ENCODE peak calls at places on chromosomes 13 and 19, in five cellular contexts. One of them, this sample, is unnamed.

GRCh38 chr19:38056646-38057045 is 149.6 kb downstream of the SIPA1L3 start:
- DNase-seq in GM12878: no peak
- DNase-seq in GM23338: no peak
- DNase-seq in HepG2: no peak
- DNase-seq in A549: no peak
- DNase-seq in this sample: no peak

GRCh38 chr13:89383891-89384290 is 1712.7 kb downstream of the SLITRK5 start:
- DNase-seq in GM12878: no peak
- DNase-seq in GM23338: no peak
- DNase-seq in HepG2: no peak
- DNase-seq in A549: no peak
- DNase-seq in this sample: no peak

GRCh38 chr19:9032136-9032626 is 22.0 kb upstream of the MUC16 start:
- DNase-seq in GM12878: no peak
- DNase-seq in GM23338: no peak
- DNase-seq in HepG2: no peak
- DNase-seq in A549: no peak
- DNase-seq in this sample: no peak

GRCh38 chr13:33662392-33662791 is 155.6 kb upstream of the RFC3 start:
- DNase-seq in GM12878: no peak
- DNase-seq in GM23338: no peak
- DNase-seq in HepG2: peak
- DNase-seq in A549: no peak
- DNase-seq in this sample: no peak

GRCh38 chr19:41755328-41755913 is at the start of gene CEACAM6:
- DNase-seq in GM12878: no peak
- DNase-seq in GM23338: peak
- DNase-seq in HepG2: no peak
- DNase-seq in A549: no peak
- DNase-seq in this sample: no peak

GRCh38 chr19:45161715-45162463 is 1.1 kb upstream of the NKPD1 start:
- DNase-seq in GM12878: no peak
- DNase-seq in GM23338: peak
- DNase-seq in HepG2: no peak
- DNase-seq in A549: no peak
- DNase-seq in this sample: peak

GRCh38 chr13:25847635-25848616 is 203.9 kb downstream of the SHISA2 start:
- DNase-seq in GM12878: no peak
- DNase-seq in GM23338: peak
- DNase-seq in HepG2: no peak
- DNase-seq in A549: no peak
- DNase-seq in this sample: no peak

GRCh38 chr13:34409496-34410163 is 532.4 kb upstream of the NBEA start:
- DNase-seq in GM12878: no peak
- DNase-seq in GM23338: no peak
- DNase-seq in HepG2: no peak
- DNase-seq in A549: no peak
- DNase-seq in this sample: no peak

GRCh38 chr13:114128624-114129522 is 3.5 kb downstream of the RASA3 start:
- DNase-seq in GM12878: peak
- DNase-seq in GM23338: no peak
- DNase-seq in HepG2: no peak
- DNase-seq in A549: no peak
- DNase-seq in this sample: peak

GRCh38 chr13:49895826-49896225 is 40.3 kb downstream of the SPRYD7 start:
- DNase-seq in GM12878: no peak
- DNase-seq in GM23338: no peak
- DNase-seq in HepG2: no peak
- DNase-seq in A549: no peak
- DNase-seq in this sample: no peak

GRCh38 chr13:91399189-91400093 is 1.0 kb downstream of the GPC5 start:
- DNase-seq in GM12878: no peak
- DNase-seq in GM23338: peak
- DNase-seq in HepG2: no peak
- DNase-seq in A549: no peak
- DNase-seq in this sample: no peak

GRCh38 chr13:106804996-106805395 is 237.1 kb upstream of the ARGLU1 start:
- DNase-seq in GM12878: no peak
- DNase-seq in GM23338: peak
- DNase-seq in HepG2: no peak
- DNase-seq in A549: no peak
- DNase-seq in this sample: no peak

GRCh38 chr19:52226652-52227051 is 36.8 kb downstream of the PPP2R1A start:
- DNase-seq in GM12878: no peak
- DNase-seq in GM23338: no peak
- DNase-seq in HepG2: no peak
- DNase-seq in A549: no peak
- DNase-seq in this sample: no peak

GRCh38 chr19:46828484-46828883 is 22.2 kb downstream of the AP2S1 start:
- DNase-seq in GM12878: no peak
- DNase-seq in GM23338: no peak
- DNase-seq in HepG2: no peak
- DNase-seq in A549: no peak
- DNase-seq in this sample: no peak

GRCh38 chr19:33286899-33287298 is 15.4 kb downstream of the CEBPA start:
- DNase-seq in GM12878: no peak
- DNase-seq in GM23338: no peak
- DNase-seq in HepG2: no peak
- DNase-seq in A549: no peak
- DNase-seq in this sample: no peak

GRCh38 chr13:95833713-95834112 is 156.8 kb downstream of the DNAJC3 start:
- DNase-seq in GM12878: no peak
- DNase-seq in GM23338: no peak
- DNase-seq in HepG2: no peak
- DNase-seq in A549: peak
- DNase-seq in this sample: peak

GRCh38 chr19:6530385-6531162 is at the start of gene TNFSF9:
- DNase-seq in GM12878: no peak
- DNase-seq in GM23338: peak
- DNase-seq in HepG2: peak
- DNase-seq in A549: peak
- DNase-seq in this sample: peak
- TF ChIP-seq JUNB in GM12878: no peak
- TF ChIP-seq JUNB in GM23338: no peak
- TF ChIP-seq JUNB in HepG2: peak
- TF ChIP-seq JUNB in A549: no peak
- TF ChIP-seq JUNB in this sample: no peak

GRCh38 chr19:48739835-48740704 is at the start of gene RASIP1:
- DNase-seq in GM12878: no peak
- DNase-seq in GM23338: no peak
- DNase-seq in HepG2: no peak
- DNase-seq in A549: no peak
- DNase-seq in this sample: no peak
- TF ChIP-seq JUNB in GM12878: no peak
- TF ChIP-seq JUNB in GM23338: no peak
- TF ChIP-seq JUNB in HepG2: no peak
- TF ChIP-seq JUNB in A549: no peak
- TF ChIP-seq JUNB in this sample: no peak

DNA sequence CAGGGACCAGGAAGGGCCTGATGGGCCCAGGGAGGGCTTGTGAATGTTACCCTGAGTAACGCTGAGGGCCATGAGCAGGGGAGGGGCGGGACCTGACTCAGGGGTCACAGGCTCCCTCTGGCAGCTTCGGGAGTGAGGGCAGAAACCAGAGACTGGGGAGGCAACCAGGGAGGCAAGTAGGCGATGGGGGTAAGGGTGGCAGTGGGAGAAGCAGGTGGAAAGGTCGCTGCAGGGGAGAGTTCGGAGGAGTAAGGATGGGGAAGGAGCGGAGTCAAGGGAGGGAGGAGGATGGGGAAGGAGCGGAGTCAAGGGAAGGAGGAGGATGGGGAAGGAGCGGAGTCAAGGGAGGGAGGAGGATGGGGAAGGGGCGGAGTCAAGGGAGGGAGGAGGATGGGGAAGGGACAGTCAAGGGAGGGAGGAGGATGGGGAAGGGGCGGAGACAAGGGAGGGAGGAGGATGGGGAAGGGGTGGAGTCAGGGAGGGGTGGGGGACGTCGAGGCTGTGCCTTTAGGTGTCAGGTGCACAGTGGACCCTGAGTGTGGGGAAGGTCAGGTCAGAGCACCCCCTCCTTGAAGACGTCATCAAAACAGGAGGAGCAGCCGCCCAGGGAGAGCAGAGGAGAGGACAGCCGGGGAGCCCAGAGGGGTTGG is 15.5 kb upstream of the B3GNT3 start:
- DNase-seq in GM12878: no peak
- DNase-seq in GM23338: peak
- DNase-seq in HepG2: no peak
- DNase-seq in A549: peak
- DNase-seq in this sample: peak
- TF ChIP-seq JUNB in GM12878: no peak
- TF ChIP-seq JUNB in GM23338: no peak
- TF ChIP-seq JUNB in HepG2: no peak
- TF ChIP-seq JUNB in A549: no peak
- TF ChIP-seq JUNB in this sample: no peak

GRCh38 chr19:3129112-3129511 is 6.7 kb upstream of the GNA15 start:
- DNase-seq in GM12878: no peak
- DNase-seq in GM23338: peak
- DNase-seq in HepG2: peak
- DNase-seq in A549: peak
- DNase-seq in this sample: peak
- TF ChIP-seq JUNB in GM12878: no peak
- TF ChIP-seq JUNB in GM23338: no peak
- TF ChIP-seq JUNB in HepG2: no peak
- TF ChIP-seq JUNB in A549: no peak
- TF ChIP-seq JUNB in this sample: no peak

DNA sequence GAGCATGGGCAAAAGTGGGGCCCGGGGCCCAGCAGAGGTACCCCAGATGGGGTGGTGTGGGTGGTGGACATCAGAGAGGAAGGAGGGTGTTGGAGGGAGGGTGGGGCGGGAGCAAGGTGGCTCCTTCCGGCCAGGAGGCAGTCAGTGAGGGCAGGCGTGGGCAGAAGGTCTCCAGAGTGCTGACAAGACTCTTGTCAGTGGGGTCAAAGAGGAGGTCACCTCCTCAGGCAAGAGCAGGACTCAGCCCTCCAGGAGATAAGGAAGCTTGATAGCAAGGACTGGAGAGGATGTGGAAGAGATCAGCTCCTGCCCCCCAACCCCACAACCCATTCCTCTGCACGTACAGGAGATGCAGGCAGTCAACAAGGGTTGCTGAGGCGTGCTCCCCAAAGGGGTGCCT is 9.8 kb downstream of the GJA3 start:
- DNase-seq in GM12878: no peak
- DNase-seq in GM23338: no peak
- DNase-seq in HepG2: no peak
- DNase-seq in A549: no peak
- DNase-seq in this sample: peak
- TF ChIP-seq JUNB in GM12878: no peak
- TF ChIP-seq JUNB in GM23338: no peak
- TF ChIP-seq JUNB in HepG2: no peak
- TF ChIP-seq JUNB in A549: no peak
- TF ChIP-seq JUNB in this sample: no peak

GRCh38 chr19:13150919-13151604 is 851 bp downstream of the IER2 start:
- DNase-seq in GM12878: no peak
- DNase-seq in GM23338: no peak
- DNase-seq in HepG2: no peak
- DNase-seq in A549: no peak
- DNase-seq in this sample: no peak
- TF ChIP-seq JUNB in GM12878: no peak
- TF ChIP-seq JUNB in GM23338: no peak
- TF ChIP-seq JUNB in HepG2: no peak
- TF ChIP-seq JUNB in A549: no peak
- TF ChIP-seq JUNB in this sample: no peak

GRCh38 chr19:19997656-19998268 is 41.5 kb downstream of the ZNF682 start:
- DNase-seq in GM12878: no peak
- DNase-seq in GM23338: peak
- DNase-seq in HepG2: no peak
- DNase-seq in A549: no peak
- DNase-seq in this sample: peak
- TF ChIP-seq JUNB in GM12878: no peak
- TF ChIP-seq JUNB in GM23338: no peak
- TF ChIP-seq JUNB in HepG2: no peak
- TF ChIP-seq JUNB in A549: no peak
- TF ChIP-seq JUNB in this sample: no peak

GRCh38 chr13:51760592-51760991 is 43.4 kb downstream of the DHRS12 start:
- DNase-seq in GM12878: no peak
- DNase-seq in GM23338: no peak
- DNase-seq in HepG2: no peak
- DNase-seq in A549: no peak
- DNase-seq in this sample: no peak
- TF ChIP-seq JUNB in GM12878: no peak
- TF ChIP-seq JUNB in GM23338: no peak
- TF ChIP-seq JUNB in HepG2: no peak
- TF ChIP-seq JUNB in A549: no peak
- TF ChIP-seq JUNB in this sample: no peak